ENCODE peak calls at places on chromosomes 2 and 18, in ten cellular contexts. E is endothelial cell; A is fibroblast of lung; V is BJ; I is nephron progenitor cell; F is bronchial epithelial cell; K is CD8-positive, alpha-beta T cell; Y is PC-3; W is coronary artery; C is GM10248. G is an unnamed sample.

GRCh38 chr2:15992457-15993231 is 52.3 kb downstream of the MYCN start:
- DNase-seq in A (no peak), I (no peak), Y (no peak), V (no peak), C (no peak), W (no peak), F (no peak), E (no peak), K (no peak), G (no peak)

GRCh38 chr2:62178741-62179271 is 17.1 kb upstream of the B3GNT2 start:
- DNase-seq in I (no peak), K (no peak), A (peak), Y (no peak), E (no peak), F (no peak), V (no peak), W (no peak), C (no peak), G (no peak)

GRCh38 chr2:58427572-58428285 is 186.6 kb upstream of the FANCL start:
- DNase-seq in C (no peak), F (no peak), E (peak), A (peak), K (no peak), Y (no peak), I (peak), W (no peak), V (no peak), G (peak)

GRCh38 chr2:14750433-14750832 is 117.9 kb downstream of the LRATD1 start:
- DNase-seq in V (no peak), W (no peak), C (no peak), Y (no peak), K (no peak), E (no peak), I (no peak), F (no peak), A (no peak), G (no peak)

GRCh38 chr2:186822323-186822722 is 26.6 kb downstream of the ZSWIM2 start:
- DNase-seq in A (no peak), F (no peak), C (no peak), I (no peak), V (no peak), K (no peak), Y (no peak), W (no peak), E (no peak), G (no peak)

GRCh38 chr2:201971516-201972228 is 62.0 kb upstream of the FZD7 start:
- DNase-seq in C (no peak), K (no peak), F (no peak), I (no peak), W (no peak), Y (no peak), A (peak), V (no peak), E (no peak), G (no peak)

GRCh38 chr18:79870369-79871025 is 72.8 kb downstream of the KCNG2 start:
- DNase-seq in W (peak), Y (no peak), A (no peak), I (no peak), V (no peak), E (no peak), F (no peak), C (no peak), K (no peak), G (no peak)

GRCh38 chr2:73830871-73831401 is 2.2 kb downstream of the STAMBP start:
- DNase-seq in C (no peak), W (no peak), V (peak), Y (peak), F (peak), E (no peak), A (peak), I (no peak), K (no peak), G (no peak)

GRCh38 chr2:69625078-69625788 is 18.3 kb downstream of the AAK1 start:
- DNase-seq in I (no peak), F (no peak), Y (peak), C (no peak), V (no peak), W (no peak), K (no peak), E (no peak), A (no peak), G (no peak)

GRCh38 chr2:48915884-48916283 is 160.4 kb upstream of the LHCGR start:
- DNase-seq in I (no peak), Y (no peak), V (no peak), K (no peak), W (no peak), E (no peak), F (no peak), C (no peak), A (no peak), G (no peak)

GRCh38 chr2:48915227-48915626 is 159.7 kb upstream of the LHCGR start:
- DNase-seq in E (no peak), W (no peak), Y (no peak), K (no peak), A (no peak), I (no peak), C (no peak), V (no peak), F (no peak), G (no peak)

GRCh38 chr2:48914477-48915077 is 159.1 kb upstream of the LHCGR start:
- DNase-seq in E (no peak), I (no peak), F (no peak), K (no peak), C (no peak), Y (no peak), A (no peak), V (no peak), W (no peak), G (no peak)

GRCh38 chr2:48906640-48907039 is 151.1 kb upstream of the LHCGR start:
- DNase-seq in E (no peak), V (no peak), C (no peak), W (no peak), K (no peak), I (no peak), A (no peak), Y (no peak), F (no peak), G (no peak)

GRCh38 chr2:48912110-48912509 is 156.6 kb upstream of the LHCGR start:
- DNase-seq in I (peak), Y (no peak), C (no peak), A (no peak), F (no peak), W (no peak), K (no peak), E (no peak), V (no peak), G (no peak)
- TF ChIP-seq CTCF in I (peak), Y (no peak), C (no peak), A (no peak), F (no peak), W (no peak), K (no peak), E (no peak), V (no peak), G (peak)

DNA sequence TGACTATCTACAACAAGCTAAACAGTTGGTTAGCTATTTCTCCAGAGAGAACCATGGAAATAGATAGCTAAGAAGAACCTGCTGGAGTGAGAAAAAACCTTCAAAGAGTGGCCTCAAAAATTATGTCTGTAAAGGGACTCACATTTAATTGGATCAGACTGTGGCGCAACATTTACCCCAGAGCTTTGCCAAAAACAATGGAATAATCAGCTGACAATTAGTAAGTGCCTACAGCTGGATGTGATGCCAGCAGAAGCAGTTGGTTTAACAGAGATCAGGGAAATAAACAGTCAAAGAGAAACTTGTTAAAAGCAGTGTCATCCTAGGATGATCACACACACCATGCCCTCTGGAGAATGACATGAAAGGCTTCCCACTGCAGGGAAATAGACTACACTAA is 310.7 kb downstream of the CLIP4 start:
- DNase-seq in E (no peak), Y (no peak), C (no peak), W (no peak), A (no peak), I (no peak), K (no peak), F (no peak), V (no peak), G (no peak)
- TF ChIP-seq CTCF in E (no peak), Y (no peak), C (no peak), W (no peak), A (no peak), I (no peak), K (no peak), F (no peak), V (no peak), G (no peak)

GRCh38 chr2:111119004-111119846 is 1.5 kb upstream of the BCL2L11 start:
- DNase-seq in F (no peak), A (no peak), K (no peak), C (peak), W (no peak), Y (no peak), I (peak), E (peak), V (no peak), G (no peak)

GRCh38 chr2:111119847-111120252 is 864 bp upstream of the BCL2L11 start:
- DNase-seq in E (peak), F (no peak), Y (no peak), C (peak), K (no peak), W (no peak), I (no peak), A (no peak), V (no peak), G (no peak)

GRCh38 chr2:111121873-111122630 is 1.3 kb downstream of the BCL2L11 start:
- DNase-seq in K (peak), I (peak), F (peak), A (peak), C (peak), E (peak), Y (peak), W (peak), V (peak), G (peak)

GRCh38 chr2:111121028-111121872 is 536 bp downstream of the BCL2L11 start:
- DNase-seq in A (peak), C (peak), E (peak), K (no peak), Y (peak), W (peak), I (peak), F (no peak), V (no peak), G (peak)

GRCh38 chr2:111120253-111121027 is at the start of gene BCL2L11:
- DNase-seq in F (peak), I (peak), V (peak), C (peak), Y (peak), K (peak), A (peak), E (peak), W (peak), G (peak)
- TF ChIP-seq CTCF in F (peak), I (no peak), V (peak), C (peak), Y (peak), K (no peak), A (no peak), E (no peak), W (no peak), G (peak)

GRCh38 chr2:42360890-42361727 is at the start of gene COX7A2L:
- DNase-seq in E (peak), I (peak), W (peak), C (peak), F (peak), K (peak), A (peak), V (peak), Y (peak), G (peak)
- TF ChIP-seq CTCF in E (no peak), I (no peak), W (no peak), C (peak), F (peak), K (no peak), A (peak), V (peak), Y (peak), G (peak)

GRCh38 chr2:3289164-3289515 is 88.5 kb downstream of the EIPR1 start:
- DNase-seq in C (no peak), V (no peak), K (no peak), W (no peak), F (no peak), E (no peak), I (no peak), A (no peak), Y (no peak), G (no peak)
- TF ChIP-seq CTCF in C (no peak), V (no peak), K (no peak), W (no peak), F (no peak), E (no peak), I (no peak), A (no peak), Y (no peak), G (no peak)

DNA sequence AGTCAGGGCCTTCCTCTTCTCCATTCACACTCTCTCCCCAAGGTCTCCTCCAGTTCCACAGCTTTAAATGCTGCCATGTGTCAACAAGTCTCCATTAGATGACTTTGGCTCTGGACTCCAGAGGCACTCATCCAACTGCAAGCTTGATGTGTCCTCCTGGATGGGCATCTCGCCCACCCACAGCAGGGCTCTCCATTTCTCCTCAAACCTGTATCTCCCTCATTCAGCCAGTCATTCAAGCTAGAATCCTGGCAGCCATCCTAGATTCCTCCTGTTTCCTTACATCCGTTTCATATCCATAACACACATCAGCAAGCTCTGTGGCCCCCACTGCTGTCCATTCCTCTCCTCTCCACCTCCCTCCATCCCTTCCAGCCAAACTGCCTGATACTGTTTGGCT is 88.4 kb upstream of the AFF3 start:
- DNase-seq in W (peak), K (no peak), I (no peak), E (no peak), C (no peak), V (no peak), F (no peak), A (peak), Y (no peak), G (no peak)
- TF ChIP-seq CTCF in W (no peak), K (no peak), I (no peak), E (no peak), C (no peak), V (no peak), F (no peak), A (no peak), Y (no peak), G (no peak)

DNA sequence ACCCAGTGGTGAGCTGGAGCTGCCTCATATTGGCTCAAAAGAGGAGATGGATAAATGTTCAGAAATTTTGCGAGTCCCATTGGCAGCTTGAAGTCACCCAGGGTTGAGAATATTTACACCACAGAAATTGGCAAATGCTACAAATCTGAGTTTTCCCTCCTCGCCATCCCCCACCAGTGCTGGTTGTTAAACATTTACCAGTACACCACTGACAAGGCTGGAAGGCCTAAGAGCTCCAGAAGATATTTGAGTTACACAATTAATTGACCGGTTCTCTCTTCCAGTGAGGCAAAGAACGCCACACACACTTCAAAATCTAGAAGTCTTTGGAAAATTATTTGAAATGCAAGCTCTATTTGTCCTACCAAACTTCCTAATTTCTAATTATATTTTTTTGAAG is 47.5 kb upstream of the ATIC start:
- DNase-seq in C (no peak), V (no peak), F (no peak), Y (no peak), E (no peak), I (no peak), W (no peak), K (no peak), A (no peak), G (no peak)
- TF ChIP-seq CTCF in C (no peak), V (no peak), F (no peak), Y (no peak), E (no peak), I (no peak), W (no peak), K (no peak), A (no peak), G (no peak)

GRCh38 chr2:176117162-176117822 is 714 bp downstream of the HOXD10 start:
- DNase-seq in W (no peak), V (no peak), F (no peak), E (no peak), C (no peak), K (no peak), A (no peak), I (peak), Y (no peak), G (no peak)

GRCh38 chr2:176117823-176118376 is 1.3 kb downstream of the HOXD10 start:
- DNase-seq in Y (no peak), F (no peak), A (no peak), C (no peak), W (no peak), K (no peak), E (no peak), I (peak), V (no peak), G (no peak)

GRCh38 chr2:176114120-176114929 is 2.3 kb upstream of the HOXD10 start:
- DNase-seq in F (no peak), V (no peak), C (no peak), A (no peak), I (no peak), W (no peak), E (no peak), K (no peak), Y (peak), G (no peak)

GRCh38 chr2:176114930-176115625 is 1.5 kb upstream of the HOXD10 start:
- DNase-seq in I (peak), K (no peak), A (no peak), E (no peak), Y (no peak), V (no peak), F (no peak), W (no peak), C (no peak), G (no peak)

GRCh38 chr2:176115883-176116813 is at the start of gene HOXD10:
- DNase-seq in W (no peak), K (no peak), V (no peak), A (no peak), C (no peak), E (peak), I (peak), F (no peak), Y (no peak), G (no peak)
- TF ChIP-seq CTCF in W (no peak), K (no peak), V (no peak), A (no peak), C (no peak), E (peak), I (peak), F (no peak), Y (no peak), G (peak)

GRCh38 chr2:241272722-241273551 is 42.5 kb downstream of the HDLBP start:
- DNase-seq in K (peak), F (peak), E (peak), A (peak), I (peak), V (no peak), Y (peak), W (peak), C (peak), G (peak)

GRCh38 chr2:241275504-241275903 is 40.0 kb downstream of the HDLBP start:
- DNase-seq in K (no peak), F (no peak), W (no peak), C (no peak), Y (no peak), E (no peak), V (no peak), A (no peak), I (no peak), G (no peak)

GRCh38 chr2:241273552-241273988 is 41.9 kb downstream of the HDLBP start:
- DNase-seq in F (no peak), E (no peak), V (no peak), K (no peak), Y (no peak), W (no peak), I (no peak), A (no peak), C (no peak), G (no peak)

GRCh38 chr2:241275910-241276309 is 39.6 kb downstream of the HDLBP start:
- DNase-seq in A (no peak), Y (no peak), C (no peak), I (no peak), K (no peak), W (no peak), E (no peak), V (no peak), F (no peak), G (no peak)

GRCh38 chr2:241274127-241274526 is 41.3 kb downstream of the HDLBP start:
- DNase-seq in W (no peak), F (no peak), Y (no peak), A (no peak), K (no peak), I (no peak), C (no peak), E (no peak), V (no peak), G (no peak)
- TF ChIP-seq CTCF in W (no peak), F (peak), Y (no peak), A (no peak), K (no peak), I (no peak), C (no peak), E (no peak), V (no peak), G (no peak)

DNA sequence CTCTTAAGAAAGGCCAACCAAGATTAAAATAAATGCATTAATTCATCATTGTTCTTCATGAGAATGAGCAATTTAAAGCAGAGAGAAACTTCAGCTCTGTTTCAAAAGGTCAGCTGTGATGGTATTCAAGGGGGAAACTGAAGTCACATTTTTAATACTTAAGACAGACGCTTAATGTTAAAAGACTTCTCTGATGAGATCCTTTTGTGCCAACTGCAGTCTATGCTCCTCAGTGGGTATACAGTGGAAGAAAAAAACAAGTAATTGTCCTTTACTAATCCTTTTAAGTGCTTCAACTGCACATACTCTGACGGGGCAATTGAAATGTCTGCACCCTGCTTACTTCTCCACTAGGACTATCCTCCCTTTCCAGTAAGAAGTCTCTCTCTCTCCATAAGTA is 309.7 kb downstream of the GULP1 start:
- DNase-seq in A (peak), E (no peak), Y (no peak), F (no peak), W (no peak), I (no peak), C (no peak), K (no peak), V (no peak), G (no peak)
- TF ChIP-seq CTCF in A (no peak), E (no peak), Y (no peak), F (no peak), W (no peak), I (no peak), C (no peak), K (no peak), V (no peak), G (no peak)